ENCODE peak calls at places on chromosomes 4 and X, in ten cellular contexts. T is H1, Q is GM23248, U is mammary epithelial cell, X is NT2/D1, Y is kidney, R is mesenchymal stem cell, C is IMR-90, H is neural progenitor cell, V is fibroblast of lung. A is an unnamed sample. For H3K36me3 and H3K4me1, the result is how much of the 10 kb centered on the place peaks cover.

GRCh38 chrX:13250831-13251612 is 68.8 kb downstream of the ATXN3L start:
- DNase-seq in T (no peak), Q (peak), U (no peak), X (no peak), Y (no peak), R (peak), C (peak), H (no peak), V (peak), A (peak)

GRCh38 chr4:53010320-53010719 is 148.2 kb downstream of the RASL11B start:
- DNase-seq in T (no peak), Q (peak), U (no peak), X (no peak), Y (no peak), R (peak), C (peak), H (no peak), V (peak), A (peak)

GRCh38 chr4:182277402-182277801 is 34.2 kb downstream of the TENM3 start:
- DNase-seq in T (no peak), Q (no peak), U (no peak), X (no peak), Y (no peak), R (no peak), C (peak), H (no peak), V (no peak), A (peak)

GRCh38 chrX:40011483-40012038 is 86.2 kb downstream of the BCOR start:
- DNase-seq in T (no peak), Q (no peak), U (no peak), X (no peak), Y (no peak), R (no peak), C (no peak), H (no peak), V (no peak), A (no peak)

GRCh38 chrX:141176586-141177451 is at the start of gene LDOC1:
- DNase-seq in T (peak), Q (peak), U (peak), X (peak), Y (peak), R (peak), C (peak), H (peak), V (peak), A (peak)

GRCh38 chrX:17459596-17459995 is 84.6 kb downstream of the NHS start:
- DNase-seq in T (no peak), Q (peak), U (peak), X (no peak), Y (no peak), R (no peak), C (peak), H (no peak), V (peak), A (peak)

GRCh38 chr4:71494539-71494938 is 155.7 kb downstream of the SLC4A4 start:
- DNase-seq in T (no peak), Q (no peak), U (no peak), X (no peak), Y (no peak), R (no peak), C (no peak), H (no peak), V (no peak), A (no peak)

GRCh38 chr4:187017156-187017555 is 293.5 kb upstream of the FAT1 start:
- DNase-seq in T (no peak), Q (no peak), U (no peak), X (no peak), Y (no peak), R (peak), C (no peak), H (peak), V (no peak), A (no peak)

GRCh38 chr4:5711479-5712184 is 631 bp downstream of the EVC start:
- DNase-seq in T (peak), Q (peak), U (peak), X (no peak), Y (peak), R (peak), C (peak), H (no peak), V (peak), A (peak)

GRCh38 chr4:146661368-146661767 is 22.7 kb downstream of the POU4F2 start:
- DNase-seq in T (no peak), Q (no peak), U (no peak), X (no peak), Y (no peak), R (no peak), C (no peak), H (no peak), V (no peak), A (no peak)

GRCh38 chrX:71095971-71096701 is 485 bp downstream of the FOXO4 start:
- DNase-seq in T (no peak), Q (peak), U (peak), X (peak), Y (peak), R (no peak), C (peak), H (peak), V (no peak), A (no peak)

GRCh38 chrX:15505104-15505503 is 4.5 kb downstream of the BMX start:
- DNase-seq in T (no peak), Q (no peak), U (peak), X (no peak), Y (no peak), R (no peak), C (no peak), H (no peak), V (no peak), A (no peak)

GRCh38 chr4:78770091-78770642 is 6.0 kb upstream of the BMP2K start:
- DNase-seq in T (no peak), Q (no peak), U (no peak), X (no peak), Y (no peak), R (no peak), C (no peak), H (no peak), V (no peak), A (no peak)

GRCh38 chr4:76197001-76197743 is 16.5 kb downstream of the SCARB2 start:
- DNase-seq in T (no peak), Q (peak), U (peak), X (no peak), Y (no peak), R (no peak), C (peak), H (no peak), V (no peak), A (peak)

GRCh38 chr4:61200195-61200990 is at the start of gene ADGRL3:
- DNase-seq in T (peak), Q (peak), U (peak), X (peak), Y (peak), R (peak), C (peak), H (peak), V (peak), A (peak)

GRCh38 chr4:186009976-186010375 is 59.0 kb upstream of the TLR3 start:
- DNase-seq in T (no peak), Q (no peak), U (no peak), X (no peak), Y (no peak), R (no peak), C (no peak), H (no peak), V (no peak), A (no peak)

GRCh38 chr4:15771419-15772058 is 6.6 kb upstream of the CD38 start:
- DNase-seq in T (no peak), Q (no peak), U (no peak), X (no peak), Y (no peak), R (no peak), C (no peak), H (no peak), V (no peak), A (no peak)

GRCh38 chrX:123590842-123591491 is 141.9 kb downstream of the THOC2 start:
- DNase-seq in T (no peak), Q (peak), U (peak), X (no peak), Y (no peak), R (peak), C (peak), H (no peak), V (peak), A (no peak)

GRCh38 chr4:2825184-2825506 is 18.5 kb upstream of the ADD1 start:
- DNase-seq in T (no peak), Q (no peak), U (no peak), X (no peak), Y (no peak), R (no peak), C (no peak), H (no peak), V (no peak), A (no peak)

GRCh38 chr4:2824329-2825183 is 19.1 kb upstream of the ADD1 start:
- DNase-seq in T (no peak), Q (no peak), U (no peak), X (no peak), Y (peak), R (no peak), C (no peak), H (no peak), V (no peak), A (no peak)

GRCh38 chr4:2823671-2824328 is 19.8 kb upstream of the ADD1 start:
- DNase-seq in T (no peak), Q (no peak), U (no peak), X (no peak), Y (peak), R (no peak), C (no peak), H (no peak), V (no peak), A (no peak)

GRCh38 chr4:2827071-2827873 is 16.4 kb upstream of the ADD1 start:
- DNase-seq in T (no peak), Q (no peak), U (no peak), X (no peak), Y (peak), R (no peak), C (no peak), H (no peak), V (no peak), A (no peak)

GRCh38 chr4:2825740-2826139 is 17.9 kb upstream of the ADD1 start:
- DNase-seq in T (no peak), Q (no peak), U (no peak), X (no peak), Y (peak), R (no peak), C (no peak), H (no peak), V (no peak), A (no peak)
- H3K36me3 ChIP-seq in T (under half), Q (under half), U (under half), X (half or more), Y (under half), R (half or more), C (half or more), H (under half), V (under half), A (half or more)

DNA sequence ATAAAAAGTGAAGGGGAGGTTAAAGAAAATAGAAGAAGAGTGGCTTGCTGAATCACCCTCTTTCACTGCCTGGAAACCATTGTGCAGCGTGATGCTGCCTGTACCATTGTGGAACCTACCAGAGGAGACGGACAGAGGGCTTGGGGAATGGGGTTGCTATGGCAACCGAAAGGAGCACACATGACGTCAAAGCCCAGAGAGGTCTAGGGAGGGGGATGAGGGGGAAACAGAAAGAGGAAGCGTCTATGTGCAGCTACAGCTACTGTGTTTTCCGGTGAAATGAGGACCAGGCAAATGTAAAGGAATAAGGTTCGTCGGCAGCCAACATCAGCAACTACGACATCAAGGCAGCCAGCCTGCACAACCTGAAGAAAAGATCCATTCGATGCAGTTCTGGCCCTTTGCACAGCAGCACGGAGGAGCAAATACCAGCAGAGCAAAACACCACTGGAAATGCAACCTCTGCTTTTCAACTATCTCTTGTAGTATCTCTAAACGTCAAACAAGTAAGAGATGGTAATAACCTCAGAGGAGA is at the start of gene MAPK10:
- DNase-seq in T (peak), Q (peak), U (peak), X (peak), Y (peak), R (peak), C (peak), H (peak), V (peak), A (peak)
- H3K9ac ChIP-seq in T (peak), Q (peak), U (no peak), X (no peak), Y (peak), R (peak), C (peak), H (peak), V (no peak), A (no peak)

GRCh38 chrX:153939573-153939972 is 4.7 kb upstream of the NAA10 start:
- DNase-seq in T (no peak), Q (no peak), U (no peak), X (no peak), Y (peak), R (no peak), C (no peak), H (no peak), V (no peak), A (no peak)
- H3K4me1 ChIP-seq in T (under half), Q (under half), U (under half), X (under half), Y (under half), R (under half), C (under half), H (under half), V (under half), A (under half)

DNA sequence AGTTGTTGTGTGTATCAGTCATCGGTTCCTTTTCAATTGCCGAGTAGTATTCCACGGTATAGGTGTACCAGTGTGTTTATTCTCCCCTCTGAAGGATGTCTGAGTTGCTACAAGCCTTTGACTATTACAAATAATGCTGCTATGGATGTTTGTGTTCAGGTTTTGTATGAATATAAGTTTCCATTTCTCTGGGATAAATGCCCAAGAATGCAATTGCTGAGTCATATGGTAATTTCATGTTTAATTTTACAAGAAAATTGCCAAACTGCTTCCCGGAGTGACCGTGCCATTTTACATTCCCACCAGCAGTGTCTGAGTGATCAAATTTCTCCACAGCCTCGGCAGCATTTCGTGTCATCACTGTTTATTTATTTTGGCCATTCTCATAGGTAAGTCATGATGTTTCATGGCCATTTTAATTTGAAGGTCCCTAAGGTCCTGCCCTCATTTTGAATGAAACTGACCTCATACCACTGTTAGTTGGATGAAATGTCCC is 73.9 kb downstream of the IRF2 start:
- DNase-seq in T (no peak), Q (peak), U (peak), X (no peak), Y (no peak), R (peak), C (peak), H (no peak), V (peak), A (peak)
- H3K36me3 ChIP-seq in T (under half), Q (under half), U (under half), X (under half), Y (under half), R (half or more), C (under half), H (under half), V (under half), A (under half)

GRCh38 chr4:141636077-141636770 is at the start of gene IL15:
- DNase-seq in T (peak), Q (peak), U (peak), X (no peak), Y (peak), R (peak), C (peak), H (peak), V (peak), A (peak)

GRCh38 chr4:141636771-141637460 is 533 bp downstream of the IL15 start:
- DNase-seq in T (peak), Q (peak), U (peak), X (no peak), Y (peak), R (peak), C (peak), H (peak), V (peak), A (peak)

GRCh38 chr4:141635726-141636076 is 682 bp upstream of the IL15 start:
- DNase-seq in T (no peak), Q (no peak), U (no peak), X (no peak), Y (no peak), R (no peak), C (no peak), H (no peak), V (no peak), A (no peak)

GRCh38 chr4:141640692-141641091 is 4.3 kb downstream of the IL15 start:
- DNase-seq in T (no peak), Q (no peak), U (no peak), X (no peak), Y (no peak), R (no peak), C (no peak), H (no peak), V (no peak), A (no peak)

DNA sequence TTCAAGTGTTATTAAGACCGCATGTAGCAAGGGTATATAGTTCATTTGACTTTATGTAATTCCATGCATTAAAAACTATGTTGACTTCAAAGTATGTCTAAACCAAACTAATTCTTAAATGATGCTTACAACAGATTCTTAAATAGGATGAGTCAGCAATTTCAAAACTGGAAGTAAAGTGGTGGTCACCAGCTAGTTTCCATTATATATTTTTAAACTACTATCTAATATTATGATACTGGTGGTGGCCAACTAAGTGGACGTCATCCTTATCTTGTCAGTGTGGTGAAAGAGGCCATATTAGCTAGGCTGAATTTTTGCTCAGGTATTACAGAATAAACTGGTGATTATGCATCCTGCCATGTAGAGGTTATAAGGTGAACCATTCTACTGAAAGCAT is 1.2 kb downstream of the IL15 start:
- DNase-seq in T (no peak), Q (peak), U (no peak), X (no peak), Y (no peak), R (peak), C (no peak), H (no peak), V (peak), A (no peak)
- H3K9ac ChIP-seq in T (no peak), Q (peak), U (no peak), X (no peak), Y (no peak), R (no peak), C (no peak), H (no peak), V (no peak), A (peak)

GRCh38 chr4:164462471-164462870 is 291.5 kb upstream of the SMIM31 start:
- DNase-seq in T (no peak), Q (no peak), U (no peak), X (no peak), Y (no peak), R (no peak), C (no peak), H (no peak), V (no peak), A (no peak)

GRCh38 chr4:164467493-164467892 is 286.4 kb upstream of the SMIM31 start:
- DNase-seq in T (no peak), Q (no peak), U (peak), X (no peak), Y (no peak), R (no peak), C (no peak), H (no peak), V (no peak), A (no peak)

GRCh38 chr4:164461901-164462300 is 292.0 kb upstream of the SMIM31 start:
- DNase-seq in T (no peak), Q (no peak), U (no peak), X (no peak), Y (no peak), R (no peak), C (no peak), H (no peak), V (no peak), A (no peak)

DNA sequence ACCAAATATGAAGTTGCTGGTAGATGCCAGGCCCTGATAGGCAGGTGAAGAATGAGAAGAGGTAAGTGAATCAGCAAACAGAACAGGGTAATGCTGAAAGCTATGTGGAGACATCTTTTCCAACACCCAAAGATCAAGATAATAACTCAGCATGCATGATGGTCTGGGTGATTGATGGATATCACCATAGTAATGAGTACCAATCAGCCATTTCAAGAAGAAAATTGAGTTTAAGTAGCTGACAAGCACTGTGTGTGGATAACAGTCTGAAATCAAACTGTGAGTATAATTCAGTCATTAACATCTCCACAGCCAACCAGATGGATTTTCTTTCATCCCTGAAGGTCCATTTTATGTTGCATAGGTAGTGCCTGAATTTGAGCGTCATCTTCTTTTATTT is 289.6 kb upstream of the SMIM31 start:
- DNase-seq in T (no peak), Q (no peak), U (no peak), X (no peak), Y (no peak), R (no peak), C (no peak), H (no peak), V (no peak), A (no peak)
- H3K4me1 ChIP-seq in T (under half), Q (under half), U (under half), X (under half), Y (under half), R (under half), C (under half), H (under half), V (under half), A (under half)

GRCh38 chr4:1371831-1372165 is 24.8 kb downstream of the UVSSA start:
- DNase-seq in T (no peak), Q (no peak), U (no peak), X (no peak), Y (peak), R (no peak), C (no peak), H (no peak), V (no peak), A (no peak)
- H3K36me3 ChIP-seq in T (under half), Q (under half), U (under half), X (half or more), Y (under half), R (under half), C (under half), H (under half), V (under half), A (under half)

GRCh38 chr4:4259484-4260100 is 11.6 kb upstream of the TMEM128 start:
- DNase-seq in T (no peak), Q (no peak), U (no peak), X (no peak), Y (no peak), R (no peak), C (no peak), H (no peak), V (no peak), A (peak)
- H3K9ac ChIP-seq in T (no peak), Q (peak), U (no peak), X (peak), Y (no peak), R (peak), C (no peak), H (no peak), V (no peak), A (peak)

GRCh38 chr4:38150766-38151165 is 190.6 kb downstream of the PTTG2 start:
- DNase-seq in T (no peak), Q (peak), U (no peak), X (no peak), Y (no peak), R (peak), C (peak), H (no peak), V (no peak), A (peak)

GRCh38 chr4:38151870-38152269 is 191.7 kb downstream of the PTTG2 start:
- DNase-seq in T (no peak), Q (peak), U (no peak), X (no peak), Y (no peak), R (peak), C (no peak), H (no peak), V (no peak), A (no peak)

GRCh38 chr4:38149472-38149871 is 189.3 kb downstream of the PTTG2 start:
- DNase-seq in T (no peak), Q (no peak), U (no peak), X (no peak), Y (no peak), R (peak), C (no peak), H (no peak), V (no peak), A (no peak)

GRCh38 chr4:38152305-38152704 is 192.1 kb downstream of the PTTG2 start:
- DNase-seq in T (no peak), Q (no peak), U (no peak), X (no peak), Y (no peak), R (peak), C (no peak), H (no peak), V (peak), A (no peak)

GRCh38 chr4:38150021-38150671 is 189.9 kb downstream of the PTTG2 start:
- DNase-seq in T (no peak), Q (peak), U (no peak), X (no peak), Y (no peak), R (peak), C (peak), H (no peak), V (peak), A (no peak)
- H3K4me1 ChIP-seq in T (under half), Q (half or more), U (under half), X (under half), Y (under half), R (under half), C (under half), H (under half), V (under half), A (under half)

A was measured in adipocyte.